ENCODE peak calls at places on chromosomes 13 and 19, in six cellular contexts. L, M, K, R, Y and H are unnamed samples.

GRCh38 chr13:67223024-67223423 is 7.1 kb downstream of the PCDH9 start:
- DNase-seq in Y (peak), L (no peak), M (peak), R (no peak), K (no peak), H (no peak)

GRCh38 chr19:19321143-19321577 is 531 bp downstream of the MAU2 start:
- DNase-seq in K (no peak), L (no peak), M (no peak), Y (peak), R (no peak), H (no peak)

GRCh38 chr19:56880592-56881190 is 40.2 kb upstream of the PEG3 start:
- DNase-seq in Y (no peak), K (no peak), M (no peak), L (no peak), R (no peak), H (no peak)

GRCh38 chr13:64413529-64413928 is 2816.6 kb downstream of the PCDH9 start:
- DNase-seq in R (no peak), L (no peak), M (no peak), Y (no peak), K (no peak), H (no peak)

GRCh38 chr19:49985926-49986325 is 25.0 kb upstream of the SIGLEC11 start:
- DNase-seq in Y (no peak), M (no peak), K (no peak), L (no peak), R (no peak), H (no peak)

GRCh38 chr13:49533586-49534269 is 38.0 kb downstream of the PHF11 start:
- DNase-seq in L (no peak), M (no peak), K (no peak), Y (no peak), R (no peak), H (no peak)

GRCh38 chr19:12365094-12365371 is 450 bp downstream of the ZNF442 start:
- DNase-seq in R (no peak), M (peak), K (no peak), L (no peak), Y (peak), H (peak)

GRCh38 chr13:32893176-32893575 is 123.0 kb upstream of the KL start:
- DNase-seq in L (no peak), M (no peak), K (no peak), Y (no peak), R (no peak), H (no peak)

GRCh38 chr13:95627590-95627989 is 16.9 kb downstream of the DZIP1 start:
- DNase-seq in Y (peak), L (no peak), K (no peak), R (no peak), M (no peak), H (no peak)

GRCh38 chr19:50695251-50696064 is 24.1 kb downstream of the SHANK1 start:
- DNase-seq in Y (no peak), M (peak), L (no peak), K (no peak), R (no peak), H (peak)

GRCh38 chr19:13823256-13823655 is 28.0 kb downstream of the ZSWIM4 start:
- DNase-seq in M (no peak), L (no peak), R (peak), K (no peak), Y (no peak), H (no peak)

GRCh38 chr13:40023608-40024577 is 368.4 kb downstream of the COG6 start:
- DNase-seq in L (no peak), Y (no peak), M (no peak), K (no peak), R (no peak), H (no peak)

GRCh38 chr13:109816112-109816978 is 30.0 kb upstream of the IRS2 start:
- DNase-seq in L (no peak), K (no peak), Y (no peak), M (peak), R (no peak), H (no peak)

GRCh38 chr19:33225458-33225925 is at the start of gene SLC7A10:
- DNase-seq in K (no peak), L (no peak), R (no peak), M (peak), Y (no peak), H (no peak)

GRCh38 chr19:33316521-33317284 is 14.4 kb upstream of the CEBPA start:
- DNase-seq in K (no peak), Y (no peak), R (no peak), L (no peak), M (no peak), H (no peak)

GRCh38 chr13:23743269-23743668 is 145.9 kb downstream of the MIPEP start:
- DNase-seq in M (no peak), R (no peak), Y (no peak), K (no peak), L (no peak), H (no peak)

GRCh38 chr13:50627111-50627510 is 216.4 kb downstream of the DLEU7 start:
- DNase-seq in Y (peak), K (no peak), R (no peak), M (peak), L (no peak), H (no peak)

GRCh38 chr13:50365683-50366391 is 350.6 kb downstream of the KCNRG start:
- DNase-seq in R (no peak), L (no peak), K (no peak), Y (no peak), M (no peak), H (peak)

GRCh38 chr13:47932953-47933687 is 68.0 kb downstream of the SUCLA2 start:
- DNase-seq in R (no peak), K (no peak), M (no peak), L (no peak), Y (peak), H (no peak)

GRCh38 chr13:78658630-78659449 is at the start of gene OBI1:
- DNase-seq in M (peak), Y (peak), K (peak), R (peak), L (peak), H (peak)

GRCh38 chr19:49506575-49507105 is 5.8 kb upstream of the FCGRT start:
- DNase-seq in Y (no peak), M (peak), K (no peak), R (peak), L (no peak), H (peak)

GRCh38 chr13:50916701-50917184 is 7.2 kb downstream of the RNASEH2B start:
- DNase-seq in M (no peak), L (no peak), R (no peak), K (no peak), Y (no peak), H (peak)

GRCh38 chr13:91056746-91057145 is 290.7 kb upstream of the MIR17HG start:
- DNase-seq in K (no peak), R (no peak), M (no peak), L (no peak), Y (no peak), H (no peak)

GRCh38 chr19:14410775-14411134 is 8.4 kb downstream of the DDX39A start:
- DNase-seq in K (no peak), M (no peak), L (no peak), Y (no peak), R (no peak), H (no peak)

GRCh38 chr13:111468037-111468959 is 147.9 kb downstream of the TEX29 start:
- DNase-seq in Y (no peak), M (no peak), R (no peak), K (peak), L (no peak), H (peak)

GRCh38 chr19:50252111-50252886 is 48.9 kb downstream of the MYH14 start:
- DNase-seq in M (peak), Y (peak), R (no peak), K (no peak), L (no peak), H (no peak)

GRCh38 chr19:42285546-42285945 is 16.4 kb upstream of the PRR19 start:
- DNase-seq in L (no peak), Y (no peak), R (no peak), K (no peak), M (no peak), H (no peak)

GRCh38 chr13:20448470-20448869 is 77.2 kb downstream of the CRYL1 start:
- DNase-seq in L (no peak), R (no peak), M (no peak), K (no peak), Y (no peak), H (no peak)

GRCh38 chr19:1455002-1455335 is 5.0 kb downstream of the APC2 start:
- DNase-seq in K (no peak), M (no peak), R (no peak), L (no peak), Y (no peak), H (no peak)
- H3K4me3 ChIP-seq in K (no peak), M (no peak), R (no peak), L (no peak), Y (no peak), H (no peak)

DNA sequence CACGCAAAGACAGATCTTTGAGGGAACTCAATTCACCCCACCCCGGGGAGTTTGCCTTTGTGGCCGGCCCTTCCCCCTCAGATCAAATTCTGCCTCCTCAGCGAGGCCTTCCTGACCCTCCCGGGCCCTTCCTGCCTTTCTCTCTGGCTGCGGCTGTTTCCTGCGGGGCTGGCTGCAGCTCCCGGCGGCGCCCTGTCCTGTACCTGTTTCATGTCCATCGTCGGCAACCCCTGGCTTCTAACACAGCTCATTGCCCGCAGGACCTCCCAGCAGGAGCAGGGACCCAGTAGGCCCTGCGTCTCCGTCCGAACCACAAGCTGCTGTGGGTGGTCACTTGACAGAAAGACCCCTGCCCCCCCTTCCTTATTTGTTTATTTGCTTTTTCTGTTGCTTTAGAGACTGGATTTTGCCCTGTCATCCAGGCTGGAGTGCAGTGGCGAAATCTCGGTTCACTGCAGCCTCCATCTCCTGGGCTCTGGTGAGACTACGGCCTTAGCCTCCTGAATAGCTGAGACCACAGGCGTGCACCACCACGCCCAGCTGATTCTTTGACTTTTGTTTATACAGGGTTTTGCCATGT is 7.7 kb upstream of the PTBP1 start:
- DNase-seq in L (no peak), Y (no peak), M (peak), R (no peak), K (no peak), H (peak)
- H3K4me3 ChIP-seq in L (no peak), Y (no peak), M (no peak), R (no peak), K (peak), H (no peak)

GRCh38 chr13:106530209-106530906 is 5.1 kb downstream of the EFNB2 start:
- DNase-seq in K (no peak), L (no peak), R (no peak), Y (no peak), M (no peak), H (no peak)
- H3K4me3 ChIP-seq in K (peak), L (peak), R (no peak), Y (no peak), M (no peak), H (no peak)

GRCh38 chr13:28429685-28430290 is 65.1 kb downstream of the FLT1 start:
- DNase-seq in M (peak), R (no peak), L (no peak), Y (no peak), K (no peak), H (no peak)
- H3K4me3 ChIP-seq in M (no peak), R (no peak), L (no peak), Y (no peak), K (no peak), H (no peak)

GRCh38 chr13:80508031-80508430 is 167.1 kb upstream of the SPRY2 start:
- DNase-seq in M (peak), R (no peak), Y (no peak), L (no peak), K (no peak), H (no peak)
- H3K4me3 ChIP-seq in M (no peak), R (no peak), Y (no peak), L (no peak), K (no peak), H (no peak)

GRCh38 chr13:99297330-99297729 is 9.9 kb downstream of the GPR183 start:
- DNase-seq in K (no peak), M (no peak), R (no peak), Y (no peak), L (no peak), H (no peak)
- H3K4me3 ChIP-seq in K (no peak), M (no peak), R (no peak), Y (no peak), L (no peak), H (no peak)

GRCh38 chr19:15432629-15433518 is 14.1 kb upstream of the AKAP8L start:
- DNase-seq in Y (peak), R (peak), L (peak), K (peak), M (peak), H (peak)

GRCh38 chr19:15431396-15432017 is 12.7 kb upstream of the AKAP8L start:
- DNase-seq in K (no peak), Y (no peak), M (no peak), L (no peak), R (no peak), H (no peak)

GRCh38 chr19:15436012-15436825 is 13.5 kb downstream of the WIZ start:
- DNase-seq in K (no peak), L (no peak), R (no peak), Y (no peak), M (no peak), H (no peak)

GRCh38 chr19:15432018-15432494 is 13.3 kb upstream of the AKAP8L start:
- DNase-seq in K (no peak), Y (no peak), R (no peak), M (peak), L (no peak), H (no peak)

DNA sequence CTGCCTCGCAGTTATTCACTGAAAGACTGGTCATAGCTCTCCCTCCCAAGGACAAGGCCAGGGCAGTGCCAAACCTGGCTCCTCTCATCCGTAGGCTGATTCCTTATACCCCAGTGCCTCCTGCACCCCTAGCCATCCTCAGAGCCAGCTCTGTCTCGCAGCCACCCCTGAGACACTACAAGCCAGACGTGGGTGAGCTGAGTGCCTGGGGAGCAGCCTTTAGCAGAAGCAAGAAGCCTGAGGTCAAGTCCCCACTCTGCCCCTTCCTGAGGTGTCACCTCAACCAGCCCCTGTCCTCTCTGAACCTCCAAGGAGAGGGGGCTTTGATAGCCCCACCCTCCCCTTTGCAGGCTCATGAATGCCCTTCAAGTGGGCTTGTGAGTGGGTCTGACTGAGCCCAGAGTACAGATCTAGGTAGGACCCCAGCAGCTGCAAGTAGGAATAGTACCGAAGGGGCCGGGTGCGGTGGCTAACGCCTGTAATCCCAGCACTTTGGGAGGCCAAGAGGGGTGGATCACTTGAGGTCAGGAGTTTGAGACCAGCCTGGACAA is 14.8 kb upstream of the AKAP8L start:
- DNase-seq in K (no peak), R (no peak), L (no peak), Y (no peak), M (no peak), H (no peak)
- H3K4me3 ChIP-seq in K (peak), R (no peak), L (peak), Y (peak), M (peak), H (peak)

DNA sequence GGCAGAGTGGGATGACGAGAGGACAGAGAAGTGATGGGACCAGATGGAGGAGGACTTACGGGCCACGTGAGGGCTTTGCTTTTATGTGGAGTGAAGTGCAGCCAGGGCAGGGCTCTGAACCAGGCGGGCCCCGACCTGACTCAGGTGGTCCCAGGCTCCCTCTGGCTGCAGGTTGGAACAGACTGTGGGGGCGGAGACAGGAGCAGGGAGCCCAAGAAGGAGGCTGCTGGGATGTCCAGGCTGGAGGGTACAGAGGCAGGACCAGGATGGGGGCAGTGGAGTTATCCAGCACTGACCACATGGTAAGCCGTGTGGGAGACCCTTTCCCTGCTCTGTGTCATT is 2.1 kb downstream of the FXYD5 start:
- DNase-seq in R (no peak), M (no peak), L (no peak), Y (no peak), K (no peak), H (no peak)
- H3K4me3 ChIP-seq in R (no peak), M (no peak), L (no peak), Y (no peak), K (no peak), H (no peak)